ENCODE peak calls at places on chromosomes 5 and 9, in five cellular contexts. K, B, G, Y and F are unnamed samples.

GRCh38 chr9:136690841-136691261 is 3.6 kb upstream of the AGPAT2 start:
- DNase-seq in K (peak), B (peak), G (no peak), Y (no peak), F (no peak)

GRCh38 chr9:37372839-37373238 is 49.7 kb upstream of the GRHPR start:
- DNase-seq in K (no peak), B (no peak), G (no peak), Y (no peak), F (no peak)

GRCh38 chr9:100425758-100426157 is 1.2 kb upstream of the MSANTD3 start:
- DNase-seq in K (no peak), B (no peak), G (no peak), Y (no peak), F (no peak)

GRCh38 chr9:83392228-83392627 is 146.0 kb downstream of the FRMD3 start:
- DNase-seq in K (no peak), B (no peak), G (no peak), Y (no peak), F (no peak)

GRCh38 chr5:95761771-95762680 is 30.9 kb downstream of the RHOBTB3 start:
- DNase-seq in K (no peak), B (no peak), G (no peak), Y (no peak), F (no peak)

GRCh38 chr9:98306384-98307145 is 51.1 kb upstream of the TBC1D2 start:
- DNase-seq in K (no peak), B (no peak), G (no peak), Y (no peak), F (no peak)

GRCh38 chr9:98228392-98229089 is 26.9 kb downstream of the TBC1D2 start:
- DNase-seq in K (no peak), B (no peak), G (no peak), Y (no peak), F (no peak)

GRCh38 chr5:107450531-107450930 is 220.2 kb downstream of the EFNA5 start:
- DNase-seq in K (no peak), B (no peak), G (no peak), Y (no peak), F (no peak)